ENCODE peak calls at places on chromosomes 12 and 14, in four cellular contexts. S is neural crest cell, Q is HFFc6, L is IMR-90. I is an unnamed sample.

GRCh38 chr14:83297361-83297760 is 1763.7 kb upstream of the SEL1L start:
- DNase-seq in S (no peak), L (no peak), Q (no peak), I (no peak)

GRCh38 chr14:53542692-53543091 is 389.6 kb upstream of the DDHD1 start:
- DNase-seq in S (no peak), L (peak), Q (peak), I (no peak)

GRCh38 chr14:105581551-105582341 is 55.4 kb downstream of the TMEM121 start:
- DNase-seq in S (peak), L (no peak), Q (no peak), I (peak)

GRCh38 chr12:5072326-5072725 is 28.6 kb downstream of the KCNA5 start:
- DNase-seq in S (no peak), L (no peak), Q (no peak), I (no peak)

GRCh38 chr12:29492884-29493283 is 4.6 kb downstream of the OVCH1 start:
- DNase-seq in L (no peak), Q (no peak), S (no peak), I (no peak)

GRCh38 chr12:41683023-41683422 is 461.7 kb downstream of the GXYLT1 start:
- DNase-seq in S (no peak), Q (no peak), L (no peak), I (no peak)

GRCh38 chr12:4787965-4788364 is 67.8 kb downstream of the GALNT8 start:
- DNase-seq in L (no peak), Q (no peak), S (no peak), I (peak)

GRCh38 chr12:67482751-67483661 is 165.5 kb upstream of the DYRK2 start:
- DNase-seq in S (no peak), Q (peak), L (peak), I (no peak)

GRCh38 chr14:34699873-34700621 is 14.3 kb downstream of the CFL2 start:
- DNase-seq in S (no peak), Q (peak), L (peak), I (no peak)

GRCh38 chr14:33676135-33676566 is 274.7 kb downstream of the EGLN3 start:
- DNase-seq in L (no peak), S (peak), Q (no peak), I (peak)

GRCh38 chr14:73249564-73250316 is 12.4 kb downstream of the PAPLN start:
- DNase-seq in Q (no peak), S (no peak), L (no peak), I (no peak)

GRCh38 chr14:104295681-104296387 is 157.4 kb downstream of the KIF26A start:
- DNase-seq in Q (no peak), S (no peak), L (no peak), I (peak)

GRCh38 chr14:90548455-90548854 is 151.6 kb downstream of the CALM1 start:
- DNase-seq in L (no peak), Q (no peak), S (no peak), I (no peak)

GRCh38 chr12:89212339-89212771 is 139.9 kb downstream of the DUSP6 start:
- DNase-seq in S (no peak), L (no peak), Q (no peak), I (no peak)

GRCh38 chr12:43501705-43502104 is 50.3 kb downstream of the ADAMTS20 start:
- DNase-seq in S (no peak), L (peak), Q (peak), I (no peak)

GRCh38 chr12:68012712-68013111 is 23.5 kb downstream of the IFNG-AS1 start:
- DNase-seq in L (no peak), S (no peak), Q (no peak), I (no peak)

GRCh38 chr12:54786081-54786480 is 68.2 kb upstream of the MUCL1 start:
- DNase-seq in L (no peak), Q (no peak), S (no peak), I (no peak)

GRCh38 chr14:55846852-55847471 is 267.0 kb downstream of the KTN1 start:
- DNase-seq in S (no peak), L (peak), Q (peak), I (no peak)

GRCh38 chr12:108630481-108631207 is 3.0 kb downstream of the SELPLG start:
- DNase-seq in L (peak), S (no peak), Q (peak), I (no peak)

GRCh38 chr12:18432211-18432610 is 170.9 kb downstream of the PIK3C2G start:
- DNase-seq in Q (no peak), S (no peak), L (no peak), I (no peak)

GRCh38 chr12:75715323-75715644 is 203.9 kb upstream of the KRR1 start:
- DNase-seq in Q (no peak), S (no peak), L (no peak), I (no peak)

GRCh38 chr14:105537580-105538474 is 11.4 kb downstream of the TMEM121 start:
- DNase-seq in L (no peak), Q (no peak), S (peak), I (peak)

GRCh38 chr12:112456029-112456428 is 37.3 kb downstream of the PTPN11 start:
- DNase-seq in L (no peak), S (no peak), Q (no peak), I (no peak)

GRCh38 chr12:113932411-113933196 is 33.5 kb downstream of the RBM19 start:
- DNase-seq in Q (no peak), S (peak), L (peak), I (peak)

GRCh38 chr12:92604786-92605185 is 98.0 kb upstream of the PLEKHG7 start:
- DNase-seq in S (no peak), Q (no peak), L (no peak), I (no peak)

GRCh38 chr12:43208221-43208620 is 343.8 kb downstream of the ADAMTS20 start:
- DNase-seq in S (no peak), Q (no peak), L (no peak), I (no peak)

GRCh38 chr12:108966378-108967151 is 54.3 kb downstream of the SVOP start:
- DNase-seq in S (no peak), Q (no peak), L (no peak), I (no peak)

GRCh38 chr14:64855732-64856527 is 23.8 kb downstream of the SPTB start:
- DNase-seq in L (no peak), S (no peak), Q (no peak), I (no peak)
- TF ChIP-seq CTCF in L (no peak), S (no peak), Q (no peak), I (no peak)

GRCh38 chr12:84619053-84619452 is 293.5 kb downstream of the SLC6A15 start:
- DNase-seq in L (no peak), Q (no peak), S (no peak), I (no peak)
- TF ChIP-seq CTCF in L (peak), Q (peak), S (no peak), I (no peak)

GRCh38 chr12:127194176-127194575 is 1072.8 kb upstream of the TMEM132C start:
- DNase-seq in L (no peak), S (no peak), Q (no peak), I (no peak)
- TF ChIP-seq CTCF in L (no peak), S (no peak), Q (no peak), I (no peak)

DNA sequence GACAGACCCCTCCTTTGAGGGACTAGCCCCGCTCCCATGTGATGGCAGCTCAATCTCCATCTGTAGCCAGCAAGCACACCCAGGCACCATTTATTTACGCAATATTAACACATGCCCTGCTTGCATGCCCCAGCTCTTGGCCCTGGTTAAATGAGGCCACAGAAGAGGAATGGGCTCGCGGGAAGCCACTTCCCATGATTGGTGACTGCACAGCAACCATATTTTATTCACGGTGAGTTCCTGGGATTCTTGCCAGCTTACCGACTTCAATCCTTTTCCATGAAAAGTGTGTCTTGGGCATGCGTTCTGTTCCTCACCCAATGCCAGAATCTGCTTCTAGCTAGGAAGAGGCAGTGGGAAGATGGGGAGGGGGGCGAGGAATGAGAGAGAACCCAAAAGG is 54.7 kb downstream of the PITPNM2 start:
- DNase-seq in L (no peak), Q (no peak), S (no peak), I (no peak)
- TF ChIP-seq CTCF in L (no peak), Q (no peak), S (no peak), I (no peak)

DNA sequence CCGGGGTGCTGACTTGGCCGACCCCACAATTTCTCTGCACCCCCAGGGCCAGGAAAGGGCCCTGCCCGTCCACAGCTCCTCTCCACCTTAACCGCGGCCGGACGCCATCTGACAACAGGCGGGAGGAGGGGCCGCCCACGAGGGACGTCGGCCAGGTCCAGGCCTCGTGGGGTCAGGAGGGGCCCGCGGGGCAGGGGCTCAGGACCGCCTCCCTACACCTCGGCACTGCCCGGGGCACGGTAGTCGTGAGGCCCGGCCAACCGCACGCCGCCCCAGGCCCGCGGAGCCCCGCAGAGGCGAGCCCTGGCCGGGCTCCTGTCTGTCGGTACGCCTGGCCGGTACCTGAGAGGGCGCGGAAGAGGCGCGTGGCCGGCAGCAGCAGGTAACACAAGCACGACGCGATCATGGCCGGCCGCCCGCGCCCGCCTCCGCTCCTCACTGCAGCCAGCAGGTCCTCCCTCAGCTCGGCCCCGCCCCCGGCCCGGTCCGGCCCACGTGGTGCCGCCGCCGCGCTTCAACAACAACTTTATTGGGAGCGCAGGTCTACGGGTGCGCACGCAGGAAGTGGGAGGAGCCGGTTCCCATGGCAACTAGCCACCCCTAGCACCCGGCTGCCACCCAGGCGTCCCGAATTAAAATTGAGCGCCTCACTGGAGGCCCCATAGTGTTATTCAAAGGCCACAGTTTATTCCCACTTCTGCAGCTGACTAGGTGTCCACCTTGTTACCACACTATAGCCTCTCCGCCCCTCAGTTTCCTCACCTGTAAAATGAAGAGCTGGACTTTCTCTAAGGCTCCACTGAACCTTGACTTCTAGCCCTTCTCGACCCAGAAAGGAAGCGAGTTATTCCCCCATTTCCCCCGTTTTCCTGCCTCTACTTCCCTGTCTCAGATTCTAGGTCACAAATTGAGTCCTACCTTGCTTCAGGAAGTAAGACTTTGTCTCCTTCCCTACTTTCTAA is at the start of gene ANGEL1:
- DNase-seq in L (peak), Q (peak), S (peak), I (peak)
- TF ChIP-seq CTCF in L (no peak), Q (no peak), S (no peak), I (no peak)

GRCh38 chr12:1250641-1251040 is 259.6 kb downstream of the ERC1 start:
- DNase-seq in Q (no peak), S (no peak), L (no peak), I (no peak)

GRCh38 chr12:1246637-1247036 is 255.6 kb downstream of the ERC1 start:
- DNase-seq in L (no peak), Q (no peak), S (no peak), I (no peak)
- TF ChIP-seq CTCF in L (no peak), Q (no peak), S (no peak), I (no peak)

GRCh38 chr12:53552346-53553327 is 45.4 kb upstream of the NPFF start:
- DNase-seq in S (no peak), L (no peak), Q (no peak), I (no peak)

GRCh38 chr12:53550595-53550994 is 43.3 kb upstream of the NPFF start:
- DNase-seq in S (no peak), Q (peak), L (peak), I (no peak)

DNA sequence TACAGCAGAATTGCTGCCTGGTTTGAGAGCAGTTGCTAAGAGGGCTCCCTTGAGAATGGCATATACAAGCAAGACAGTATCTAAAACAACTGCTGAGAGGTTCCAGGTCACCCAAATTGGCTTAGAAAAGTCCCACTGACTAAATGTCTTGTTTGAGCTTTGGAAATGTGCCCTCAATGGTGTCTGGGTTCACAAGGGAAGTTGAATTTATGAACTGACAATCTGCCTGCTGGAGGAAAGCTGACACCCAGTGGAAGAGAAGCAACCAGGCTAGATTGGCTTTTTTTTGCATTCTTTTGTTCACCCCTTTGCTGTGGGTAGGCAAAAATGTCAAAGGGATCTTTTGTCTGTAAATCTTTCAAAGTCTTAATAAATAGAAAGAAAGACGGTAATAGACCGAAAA is 44.6 kb upstream of the NPFF start:
- DNase-seq in S (no peak), L (no peak), Q (no peak), I (no peak)
- TF ChIP-seq CTCF in S (no peak), L (no peak), Q (no peak), I (no peak)

DNA sequence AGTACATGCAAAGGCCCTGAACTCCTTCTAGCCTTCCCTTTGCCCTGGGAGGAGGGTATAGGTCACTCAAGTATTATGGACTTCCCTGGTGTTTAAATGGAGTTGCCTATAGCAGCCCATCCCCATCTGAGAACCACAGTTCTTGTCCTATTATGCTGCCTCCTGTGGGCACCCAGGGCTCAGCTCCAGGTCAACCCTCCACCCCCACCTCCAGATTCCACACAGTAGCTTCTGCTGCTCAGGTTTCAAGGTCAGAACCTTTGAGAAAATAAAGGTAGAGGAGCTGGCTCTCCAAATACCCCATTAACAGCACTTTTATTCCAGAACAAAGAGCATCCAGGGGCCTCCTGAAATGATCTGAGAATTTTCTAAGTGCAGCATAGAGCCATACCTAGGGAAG is 57.4 kb downstream of the ACTN1 start:
- DNase-seq in L (no peak), S (no peak), Q (no peak), I (no peak)
- TF ChIP-seq CTCF in L (peak), S (no peak), Q (no peak), I (no peak)

DNA sequence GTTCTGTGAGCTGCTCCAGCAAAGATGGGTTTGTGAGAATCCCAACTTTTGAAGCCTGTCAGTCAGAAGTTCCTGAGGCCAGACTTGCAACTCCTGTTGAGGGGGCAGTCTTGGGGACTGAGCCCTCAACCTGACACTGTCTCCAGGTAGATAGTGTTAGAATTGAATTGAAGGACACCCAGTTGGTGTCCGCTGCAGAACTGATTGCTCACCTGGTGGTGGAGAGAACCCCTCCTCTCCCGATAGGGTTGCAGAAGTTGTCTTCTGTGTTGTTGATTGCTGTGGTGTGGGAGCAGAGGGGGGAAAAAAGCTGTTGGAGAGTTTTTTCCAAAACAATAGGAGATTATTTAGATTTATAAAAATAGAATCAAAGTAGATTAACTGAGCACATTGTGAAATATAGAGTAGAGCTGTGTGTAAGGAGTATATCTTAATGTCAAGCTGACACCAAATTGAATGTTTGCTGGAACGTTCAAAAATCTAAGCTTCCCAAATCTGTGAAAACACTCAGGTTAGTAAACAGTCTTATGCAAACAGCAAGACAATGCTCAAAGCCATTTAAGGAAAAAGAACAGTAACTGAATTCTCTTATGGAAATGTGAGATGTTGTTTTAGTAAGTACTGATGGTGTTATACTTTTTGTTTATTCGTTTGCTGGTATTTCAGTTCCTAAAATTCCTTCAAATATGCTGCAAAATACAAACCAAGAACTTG is 18.6 kb downstream of the HIF1A start:
- DNase-seq in L (no peak), Q (no peak), S (no peak), I (no peak)
- TF ChIP-seq CTCF in L (no peak), Q (no peak), S (no peak), I (no peak)

I was measured in glutamatergic neuron.